ENCODE peak calls at places on chromosomes 11 and 22, in nine cellular contexts. One of them, this sample, is unnamed.

GRCh38 chr11:115961168-115962003 is 457.2 kb upstream of the CADM1 start:
- DNase-seq in upper lobe of right lung: no peak
- DNase-seq in activated B cell treated with CpG ODN at 0.5 μM for 24 hours: no peak
- DNase-seq in astrocyte: no peak
- DNase-seq in A549: no peak
- DNase-seq in esophagus squamous epithelium: no peak
- DNase-seq in cardiac muscle cell: no peak
- DNase-seq in stomach: no peak
- DNase-seq in mucosa of descending colon: no peak
- DNase-seq in this sample: no peak

GRCh38 chr22:30873086-30873650 is 95.4 kb downstream of the MORC2 start:
- DNase-seq in activated B cell treated with CpG ODN at 0.5 μM for 24 hours: no peak
- DNase-seq in astrocyte: no peak
- DNase-seq in mucosa of descending colon: no peak
- DNase-seq in esophagus squamous epithelium: no peak
- DNase-seq in upper lobe of right lung: peak; percentile 49
- DNase-seq in stomach: no peak
- DNase-seq in A549: no peak
- DNase-seq in cardiac muscle cell: no peak
- DNase-seq in this sample: no peak

GRCh38 chr11:57399928-57400578 is 9.6 kb upstream of the PRG2 start:
- DNase-seq in mucosa of descending colon: no peak
- DNase-seq in upper lobe of right lung: no peak
- DNase-seq in A549: no peak
- DNase-seq in esophagus squamous epithelium: no peak
- DNase-seq in cardiac muscle cell: no peak
- DNase-seq in activated B cell treated with CpG ODN at 0.5 μM for 24 hours: no peak
- DNase-seq in stomach: no peak
- DNase-seq in astrocyte: no peak
- DNase-seq in this sample: no peak

GRCh38 chr11:73344191-73344607 is 32.0 kb upstream of the RELT start:
- DNase-seq in A549: no peak
- DNase-seq in stomach: no peak
- DNase-seq in upper lobe of right lung: no peak
- DNase-seq in esophagus squamous epithelium: no peak
- DNase-seq in cardiac muscle cell: no peak
- DNase-seq in activated B cell treated with CpG ODN at 0.5 μM for 24 hours: no peak
- DNase-seq in mucosa of descending colon: no peak
- DNase-seq in astrocyte: no peak
- DNase-seq in this sample: no peak

GRCh38 chr11:114296190-114296978 is at the start of gene NNMT:
- DNase-seq in upper lobe of right lung: peak; percentile 80
- DNase-seq in cardiac muscle cell: no peak
- DNase-seq in stomach: peak; percentile 44
- DNase-seq in esophagus squamous epithelium: no peak
- DNase-seq in A549: no peak
- DNase-seq in astrocyte: peak; percentile 98
- DNase-seq in activated B cell treated with CpG ODN at 0.5 μM for 24 hours: no peak
- DNase-seq in mucosa of descending colon: peak; percentile 34
- DNase-seq in this sample: no peak

GRCh38 chr11:12064136-12064953 is 46.0 kb upstream of the MICAL2 start:
- DNase-seq in cardiac muscle cell: no peak
- DNase-seq in mucosa of descending colon: no peak
- DNase-seq in activated B cell treated with CpG ODN at 0.5 μM for 24 hours: no peak
- DNase-seq in esophagus squamous epithelium: no peak
- DNase-seq in A549: no peak
- DNase-seq in upper lobe of right lung: no peak
- DNase-seq in stomach: no peak
- DNase-seq in astrocyte: no peak
- DNase-seq in this sample: no peak

GRCh38 chr11:70111269-70112016 is 33.3 kb downstream of the ANO1 start:
- DNase-seq in astrocyte: peak; percentile 84
- DNase-seq in activated B cell treated with CpG ODN at 0.5 μM for 24 hours: no peak
- DNase-seq in upper lobe of right lung: no peak
- DNase-seq in A549: no peak
- DNase-seq in stomach: peak; percentile 39
- DNase-seq in esophagus squamous epithelium: no peak
- DNase-seq in mucosa of descending colon: peak; percentile 53
- DNase-seq in cardiac muscle cell: peak; percentile 39
- DNase-seq in this sample: no peak

GRCh38 chr22:50713008-50713385 is 25.0 kb upstream of the ACR start:
- DNase-seq in cardiac muscle cell: no peak
- DNase-seq in A549: no peak
- DNase-seq in esophagus squamous epithelium: no peak
- DNase-seq in upper lobe of right lung: peak; percentile 55
- DNase-seq in mucosa of descending colon: no peak
- DNase-seq in activated B cell treated with CpG ODN at 0.5 μM for 24 hours: no peak
- DNase-seq in astrocyte: no peak
- DNase-seq in stomach: no peak
- DNase-seq in this sample: no peak

GRCh38 chr11:12229450-12230229 is 119.2 kb downstream of the MICAL2 start:
- DNase-seq in mucosa of descending colon: peak; percentile 61
- DNase-seq in cardiac muscle cell: no peak
- DNase-seq in activated B cell treated with CpG ODN at 0.5 μM for 24 hours: no peak
- DNase-seq in A549: no peak
- DNase-seq in astrocyte: no peak
- DNase-seq in stomach: peak; percentile 68
- DNase-seq in upper lobe of right lung: no peak
- DNase-seq in esophagus squamous epithelium: no peak
- DNase-seq in this sample: no peak

GRCh38 chr11:72239849-72240460 is 4.0 kb downstream of the PHOX2A start:
- DNase-seq in esophagus squamous epithelium: no peak
- DNase-seq in cardiac muscle cell: peak; percentile 57
- DNase-seq in A549: no peak
- DNase-seq in astrocyte: no peak
- DNase-seq in activated B cell treated with CpG ODN at 0.5 μM for 24 hours: no peak
- DNase-seq in upper lobe of right lung: peak; percentile 84
- DNase-seq in stomach: peak; percentile 74
- DNase-seq in mucosa of descending colon: peak; percentile 70
- DNase-seq in this sample: no peak

GRCh38 chr11:126993599-126993998 is 7.0 kb downstream of the KIRREL3 start:
- DNase-seq in cardiac muscle cell: no peak
- DNase-seq in upper lobe of right lung: no peak
- DNase-seq in stomach: no peak
- DNase-seq in mucosa of descending colon: no peak
- DNase-seq in esophagus squamous epithelium: no peak
- DNase-seq in activated B cell treated with CpG ODN at 0.5 μM for 24 hours: no peak
- DNase-seq in astrocyte: peak; percentile 15
- DNase-seq in A549: no peak
- DNase-seq in this sample: no peak

GRCh38 chr22:19446603-19447387 is 716 bp downstream of the C22orf39 start:
- DNase-seq in astrocyte: no peak
- DNase-seq in mucosa of descending colon: no peak
- DNase-seq in cardiac muscle cell: no peak
- DNase-seq in A549: peak; percentile 5
- DNase-seq in upper lobe of right lung: no peak
- DNase-seq in esophagus squamous epithelium: no peak
- DNase-seq in stomach: no peak
- DNase-seq in activated B cell treated with CpG ODN at 0.5 μM for 24 hours: no peak
- DNase-seq in this sample: peak; percentile 22

GRCh38 chr22:49646876-49647275 is 180.8 kb downstream of the BRD1 start:
- DNase-seq in A549: no peak
- DNase-seq in astrocyte: no peak
- DNase-seq in upper lobe of right lung: no peak
- DNase-seq in esophagus squamous epithelium: no peak
- DNase-seq in cardiac muscle cell: no peak
- DNase-seq in stomach: no peak
- DNase-seq in activated B cell treated with CpG ODN at 0.5 μM for 24 hours: no peak
- DNase-seq in mucosa of descending colon: no peak
- DNase-seq in this sample: no peak

GRCh38 chr11:99671808-99672409 is 651.2 kb downstream of the CNTN5 start:
- DNase-seq in astrocyte: no peak
- DNase-seq in esophagus squamous epithelium: no peak
- DNase-seq in mucosa of descending colon: no peak
- DNase-seq in stomach: no peak
- DNase-seq in activated B cell treated with CpG ODN at 0.5 μM for 24 hours: no peak
- DNase-seq in cardiac muscle cell: no peak
- DNase-seq in A549: no peak
- DNase-seq in upper lobe of right lung: no peak
- DNase-seq in this sample: no peak

GRCh38 chr11:65435330-65435931 is 12.8 kb downstream of the NEAT1 start:
- DNase-seq in A549: no peak
- DNase-seq in cardiac muscle cell: no peak
- DNase-seq in activated B cell treated with CpG ODN at 0.5 μM for 24 hours: no peak
- DNase-seq in upper lobe of right lung: peak; percentile 37
- DNase-seq in esophagus squamous epithelium: no peak
- DNase-seq in mucosa of descending colon: no peak
- DNase-seq in stomach: no peak
- DNase-seq in astrocyte: no peak
- DNase-seq in this sample: no peak

GRCh38 chr11:6567371-6567745 is 36.1 kb downstream of the RRP8 start:
- DNase-seq in cardiac muscle cell: no peak
- DNase-seq in esophagus squamous epithelium: no peak
- DNase-seq in upper lobe of right lung: no peak
- DNase-seq in mucosa of descending colon: no peak
- DNase-seq in A549: no peak
- DNase-seq in stomach: no peak
- DNase-seq in activated B cell treated with CpG ODN at 0.5 μM for 24 hours: no peak
- DNase-seq in astrocyte: no peak
- DNase-seq in this sample: no peak

GRCh38 chr11:6566704-6567370 is 36.6 kb downstream of the RRP8 start:
- DNase-seq in mucosa of descending colon: no peak
- DNase-seq in cardiac muscle cell: no peak
- DNase-seq in stomach: no peak
- DNase-seq in upper lobe of right lung: no peak
- DNase-seq in A549: no peak
- DNase-seq in activated B cell treated with CpG ODN at 0.5 μM for 24 hours: no peak
- DNase-seq in esophagus squamous epithelium: no peak
- DNase-seq in astrocyte: no peak
- DNase-seq in this sample: no peak

GRCh38 chr11:6565988-6566703 is 37.3 kb downstream of the RRP8 start:
- DNase-seq in stomach: no peak
- DNase-seq in activated B cell treated with CpG ODN at 0.5 μM for 24 hours: no peak
- DNase-seq in mucosa of descending colon: no peak
- DNase-seq in astrocyte: no peak
- DNase-seq in esophagus squamous epithelium: no peak
- DNase-seq in upper lobe of right lung: no peak
- DNase-seq in A549: no peak
- DNase-seq in cardiac muscle cell: no peak
- DNase-seq in this sample: no peak

GRCh38 chr11:6569706-6570105 is 33.7 kb downstream of the RRP8 start:
- DNase-seq in A549: no peak
- DNase-seq in esophagus squamous epithelium: no peak
- DNase-seq in astrocyte: no peak
- DNase-seq in mucosa of descending colon: no peak
- DNase-seq in activated B cell treated with CpG ODN at 0.5 μM for 24 hours: no peak
- DNase-seq in cardiac muscle cell: no peak
- DNase-seq in upper lobe of right lung: no peak
- DNase-seq in stomach: no peak
- DNase-seq in this sample: no peak

DNA sequence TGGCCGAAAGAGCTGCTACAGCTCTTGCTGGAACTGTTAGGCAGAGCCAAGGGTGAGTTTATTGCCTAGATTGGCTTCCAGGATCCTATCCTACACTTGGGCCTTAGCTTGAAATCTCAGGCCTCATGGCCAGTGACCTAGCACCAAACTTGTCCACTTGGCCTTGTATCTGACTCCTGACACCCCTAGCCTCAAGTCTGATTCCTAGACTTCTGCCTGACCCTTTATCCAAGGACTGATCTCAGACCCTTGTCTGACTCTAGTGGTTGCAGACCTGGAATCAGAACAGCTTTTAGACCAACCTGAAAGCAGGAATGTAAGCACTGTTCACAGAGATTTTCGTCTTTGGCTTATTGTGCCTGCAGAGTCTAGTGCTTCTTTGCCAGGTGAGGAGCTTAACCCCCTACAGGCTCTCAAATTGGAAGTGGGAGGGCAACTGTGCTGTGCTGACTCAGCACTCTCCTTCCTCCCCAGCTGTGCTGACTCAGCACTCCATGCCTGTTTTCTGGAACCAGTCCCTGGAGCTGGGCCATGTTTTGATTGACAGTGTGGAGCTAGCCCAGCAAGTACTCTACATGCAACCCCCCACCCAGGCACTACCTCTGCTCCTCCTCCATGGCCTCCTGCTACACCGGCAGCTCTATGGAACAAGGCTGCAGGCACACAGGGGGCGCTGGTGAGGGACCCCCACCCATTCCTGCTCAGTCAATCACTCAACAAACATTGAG is 35.1 kb downstream of the RRP8 start:
- DNase-seq in astrocyte: peak; percentile 58
- DNase-seq in A549: no peak
- DNase-seq in stomach: peak; percentile 66
- DNase-seq in cardiac muscle cell: peak; percentile 70
- DNase-seq in activated B cell treated with CpG ODN at 0.5 μM for 24 hours: no peak
- DNase-seq in mucosa of descending colon: peak; percentile 31
- DNase-seq in upper lobe of right lung: no peak
- DNase-seq in esophagus squamous epithelium: no peak
- DNase-seq in this sample: no peak
- TF ChIP-seq CTCF in astrocyte: no peak
- TF ChIP-seq CTCF in A549: no peak
- TF ChIP-seq CTCF in stomach: no peak
- TF ChIP-seq CTCF in cardiac muscle cell: peak; percentile 16
- TF ChIP-seq CTCF in activated B cell treated with CpG ODN at 0.5 μM for 24 hours: no peak
- TF ChIP-seq CTCF in mucosa of descending colon: no peak
- TF ChIP-seq CTCF in upper lobe of right lung: no peak
- TF ChIP-seq CTCF in esophagus squamous epithelium: no peak
- TF ChIP-seq CTCF in this sample: no peak

DNA sequence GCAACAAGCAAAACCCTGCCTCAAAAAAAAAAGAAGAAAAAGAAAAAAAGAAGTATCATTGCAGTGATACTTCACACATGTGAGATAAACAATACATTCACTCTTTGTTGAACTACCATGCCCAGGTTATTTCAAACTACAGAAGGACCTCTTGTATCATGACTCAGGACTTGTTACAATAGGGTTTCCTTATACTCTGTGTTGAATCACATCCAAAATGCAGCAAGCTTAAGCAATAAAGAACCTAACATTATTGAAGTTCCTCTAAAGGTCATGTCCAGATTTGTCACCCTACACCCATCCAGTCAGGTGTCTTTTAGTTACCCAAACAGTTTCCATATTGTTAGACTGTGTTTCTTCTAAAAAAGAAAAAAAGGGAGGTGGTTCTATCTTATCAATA is 26.9 kb upstream of the ALKBH3 start:
- DNase-seq in esophagus squamous epithelium: no peak
- DNase-seq in astrocyte: no peak
- DNase-seq in activated B cell treated with CpG ODN at 0.5 μM for 24 hours: no peak
- DNase-seq in mucosa of descending colon: no peak
- DNase-seq in cardiac muscle cell: no peak
- DNase-seq in A549: no peak
- DNase-seq in upper lobe of right lung: no peak
- DNase-seq in stomach: no peak
- DNase-seq in this sample: no peak
- TF ChIP-seq CTCF in esophagus squamous epithelium: no peak
- TF ChIP-seq CTCF in astrocyte: no peak
- TF ChIP-seq CTCF in activated B cell treated with CpG ODN at 0.5 μM for 24 hours: no peak
- TF ChIP-seq CTCF in mucosa of descending colon: no peak
- TF ChIP-seq CTCF in cardiac muscle cell: no peak
- TF ChIP-seq CTCF in A549: no peak
- TF ChIP-seq CTCF in upper lobe of right lung: no peak
- TF ChIP-seq CTCF in stomach: no peak
- TF ChIP-seq CTCF in this sample: no peak

GRCh38 chr22:32620992-32621391 is 146.4 kb downstream of the FBXO7 start:
- DNase-seq in upper lobe of right lung: no peak
- DNase-seq in cardiac muscle cell: no peak
- DNase-seq in A549: no peak
- DNase-seq in mucosa of descending colon: no peak
- DNase-seq in esophagus squamous epithelium: no peak
- DNase-seq in astrocyte: no peak
- DNase-seq in activated B cell treated with CpG ODN at 0.5 μM for 24 hours: no peak
- DNase-seq in stomach: no peak
- DNase-seq in this sample: no peak
- TF ChIP-seq CTCF in upper lobe of right lung: no peak
- TF ChIP-seq CTCF in cardiac muscle cell: no peak
- TF ChIP-seq CTCF in A549: no peak
- TF ChIP-seq CTCF in mucosa of descending colon: no peak
- TF ChIP-seq CTCF in esophagus squamous epithelium: no peak
- TF ChIP-seq CTCF in astrocyte: no peak
- TF ChIP-seq CTCF in activated B cell treated with CpG ODN at 0.5 μM for 24 hours: no peak
- TF ChIP-seq CTCF in stomach: no peak
- TF ChIP-seq CTCF in this sample: no peak

GRCh38 chr11:2120359-2121100 is 18.7 kb downstream of the IGF2 start:
- DNase-seq in esophagus squamous epithelium: no peak
- DNase-seq in activated B cell treated with CpG ODN at 0.5 μM for 24 hours: no peak
- DNase-seq in stomach: no peak
- DNase-seq in A549: no peak
- DNase-seq in mucosa of descending colon: no peak
- DNase-seq in cardiac muscle cell: peak; percentile 62
- DNase-seq in upper lobe of right lung: no peak
- DNase-seq in astrocyte: no peak
- DNase-seq in this sample: no peak
- TF ChIP-seq CTCF in esophagus squamous epithelium: no peak
- TF ChIP-seq CTCF in activated B cell treated with CpG ODN at 0.5 μM for 24 hours: no peak
- TF ChIP-seq CTCF in stomach: no peak
- TF ChIP-seq CTCF in A549: no peak
- TF ChIP-seq CTCF in mucosa of descending colon: no peak
- TF ChIP-seq CTCF in cardiac muscle cell: no peak
- TF ChIP-seq CTCF in upper lobe of right lung: no peak
- TF ChIP-seq CTCF in astrocyte: no peak
- TF ChIP-seq CTCF in this sample: no peak

This sample was measured in GM10248.